ENCODE peak calls at places on chromosomes 7 and 10, in nine cellular contexts. One of them, this sample, is unnamed.
A peak's percentile ranks its signal among the peaks of the same experiment; 100 is the strongest.

GRCh38 chr10:28331821-28332220 is 29.0 kb upstream of the MPP7 start:
- DNase-seq in A549: no peak
- DNase-seq in tibial nerve: no peak
- DNase-seq in sigmoid colon: no peak
- DNase-seq in stomach: no peak
- DNase-seq in HepG2: no peak
- DNase-seq in esophagus muscularis mucosa: no peak
- DNase-seq in suprapubic skin: no peak
- DNase-seq in K562: no peak
- DNase-seq in this sample: no peak

GRCh38 chr7:44801890-44802289 is 5.4 kb downstream of the PPIA start:
- DNase-seq in tibial nerve: no peak
- DNase-seq in esophagus muscularis mucosa: no peak
- DNase-seq in stomach: no peak
- DNase-seq in A549: no peak
- DNase-seq in suprapubic skin: no peak
- DNase-seq in HepG2: no peak
- DNase-seq in sigmoid colon: no peak
- DNase-seq in K562: no peak
- DNase-seq in this sample: no peak

GRCh38 chr7:156160811-156161210 is 348.5 kb upstream of the SHH start:
- DNase-seq in suprapubic skin: no peak
- DNase-seq in HepG2: no peak
- DNase-seq in esophagus muscularis mucosa: no peak
- DNase-seq in A549: no peak
- DNase-seq in stomach: peak; percentile 49
- DNase-seq in K562: peak; percentile 20
- DNase-seq in sigmoid colon: no peak
- DNase-seq in tibial nerve: no peak
- DNase-seq in this sample: no peak

GRCh38 chr7:131861620-131862346 is 305.4 kb upstream of the PODXL start:
- DNase-seq in K562: no peak
- DNase-seq in suprapubic skin: no peak
- DNase-seq in sigmoid colon: no peak
- DNase-seq in tibial nerve: no peak
- DNase-seq in A549: no peak
- DNase-seq in HepG2: no peak
- DNase-seq in stomach: no peak
- DNase-seq in esophagus muscularis mucosa: no peak
- DNase-seq in this sample: peak; percentile 33

GRCh38 chr7:131506597-131506996 is 49.8 kb downstream of the PODXL start:
- DNase-seq in HepG2: no peak
- DNase-seq in stomach: peak; percentile 48
- DNase-seq in suprapubic skin: no peak
- DNase-seq in K562: peak; percentile 30
- DNase-seq in sigmoid colon: no peak
- DNase-seq in tibial nerve: no peak
- DNase-seq in A549: no peak
- DNase-seq in esophagus muscularis mucosa: no peak
- DNase-seq in this sample: peak; percentile 42

GRCh38 chr10:61937631-61938284 is 36.3 kb downstream of the ARID5B start:
- DNase-seq in esophagus muscularis mucosa: no peak
- DNase-seq in stomach: no peak
- DNase-seq in tibial nerve: no peak
- DNase-seq in suprapubic skin: no peak
- DNase-seq in A549: no peak
- DNase-seq in K562: no peak
- DNase-seq in sigmoid colon: no peak
- DNase-seq in HepG2: no peak
- DNase-seq in this sample: no peak

GRCh38 chr10:62374862-62375710 is 917 bp downstream of the ZNF365 start:
- DNase-seq in sigmoid colon: no peak
- DNase-seq in esophagus muscularis mucosa: no peak
- DNase-seq in A549: no peak
- DNase-seq in tibial nerve: no peak
- DNase-seq in stomach: no peak
- DNase-seq in HepG2: no peak
- DNase-seq in K562: no peak
- DNase-seq in suprapubic skin: no peak
- DNase-seq in this sample: no peak

GRCh38 chr7:64872351-64872750 is 30.7 kb upstream of the ZNF273 start:
- DNase-seq in sigmoid colon: no peak
- DNase-seq in A549: no peak
- DNase-seq in esophagus muscularis mucosa: peak; percentile 57
- DNase-seq in tibial nerve: peak; percentile 2
- DNase-seq in suprapubic skin: no peak
- DNase-seq in stomach: peak; percentile 22
- DNase-seq in HepG2: no peak
- DNase-seq in K562: no peak
- DNase-seq in this sample: peak; percentile 59

GRCh38 chr10:30540286-30540685 is 89.3 kb downstream of the LYZL2 start:
- DNase-seq in suprapubic skin: no peak
- DNase-seq in HepG2: no peak
- DNase-seq in stomach: no peak
- DNase-seq in K562: no peak
- DNase-seq in A549: no peak
- DNase-seq in esophagus muscularis mucosa: no peak
- DNase-seq in sigmoid colon: no peak
- DNase-seq in tibial nerve: no peak
- DNase-seq in this sample: no peak

GRCh38 chr7:135441791-135442190 is 68.1 kb downstream of the CNOT4 start:
- DNase-seq in suprapubic skin: no peak
- DNase-seq in esophagus muscularis mucosa: no peak
- DNase-seq in HepG2: no peak
- DNase-seq in tibial nerve: no peak
- DNase-seq in stomach: no peak
- DNase-seq in sigmoid colon: no peak
- DNase-seq in A549: peak; percentile 15
- DNase-seq in K562: peak; percentile 28
- DNase-seq in this sample: no peak

GRCh38 chr7:29924684-29925083 is 64.9 kb downstream of the SCRN1 start:
- DNase-seq in suprapubic skin: no peak
- DNase-seq in HepG2: no peak
- DNase-seq in A549: no peak
- DNase-seq in sigmoid colon: no peak
- DNase-seq in K562: no peak
- DNase-seq in esophagus muscularis mucosa: no peak
- DNase-seq in tibial nerve: no peak
- DNase-seq in stomach: no peak
- DNase-seq in this sample: no peak

GRCh38 chr7:38409524-38409923 is 136.1 kb upstream of the TARP start:
- DNase-seq in tibial nerve: no peak
- DNase-seq in esophagus muscularis mucosa: no peak
- DNase-seq in stomach: no peak
- DNase-seq in HepG2: no peak
- DNase-seq in A549: no peak
- DNase-seq in suprapubic skin: no peak
- DNase-seq in sigmoid colon: no peak
- DNase-seq in K562: no peak
- DNase-seq in this sample: no peak

GRCh38 chr10:93376372-93377296 is 105.5 kb downstream of the MYOF start:
- DNase-seq in sigmoid colon: peak; percentile 87
- DNase-seq in HepG2: peak; percentile 69
- DNase-seq in esophagus muscularis mucosa: peak; percentile 93
- DNase-seq in tibial nerve: peak; percentile 85
- DNase-seq in K562: peak; percentile 53
- DNase-seq in suprapubic skin: no peak
- DNase-seq in stomach: peak; percentile 26
- DNase-seq in A549: peak; percentile 76
- DNase-seq in this sample: no peak

GRCh38 chr7:2924866-2925840 is 81.0 kb upstream of the GNA12 start:
- DNase-seq in tibial nerve: no peak
- DNase-seq in esophagus muscularis mucosa: no peak
- DNase-seq in HepG2: no peak
- DNase-seq in A549: no peak
- DNase-seq in stomach: no peak
- DNase-seq in suprapubic skin: no peak
- DNase-seq in K562: peak; percentile 16
- DNase-seq in sigmoid colon: peak; percentile 51
- DNase-seq in this sample: no peak

GRCh38 chr10:96906864-96907263 is 74.8 kb downstream of the LCOR start:
- DNase-seq in tibial nerve: no peak
- DNase-seq in K562: no peak
- DNase-seq in A549: no peak
- DNase-seq in stomach: no peak
- DNase-seq in suprapubic skin: no peak
- DNase-seq in HepG2: no peak
- DNase-seq in esophagus muscularis mucosa: no peak
- DNase-seq in sigmoid colon: no peak
- DNase-seq in this sample: no peak

GRCh38 chr7:133646493-133647154 is 393.7 kb downstream of the EXOC4 start:
- DNase-seq in HepG2: no peak
- DNase-seq in tibial nerve: no peak
- DNase-seq in K562: no peak
- DNase-seq in suprapubic skin: no peak
- DNase-seq in A549: no peak
- DNase-seq in sigmoid colon: no peak
- DNase-seq in esophagus muscularis mucosa: no peak
- DNase-seq in stomach: no peak
- DNase-seq in this sample: no peak
- H3K27ac ChIP-seq in HepG2: no peak overlapping the region
- H3K27ac ChIP-seq in tibial nerve: no peak overlapping the region
- H3K27ac ChIP-seq in K562: no peak overlapping the region
- H3K27ac ChIP-seq in suprapubic skin: no peak overlapping the region
- H3K27ac ChIP-seq in A549: no peak overlapping the region
- H3K27ac ChIP-seq in sigmoid colon: no peak overlapping the region
- H3K27ac ChIP-seq in esophagus muscularis mucosa: no peak overlapping the region
- H3K27ac ChIP-seq in stomach: no peak overlapping the region
- H3K27ac ChIP-seq in this sample: no peak overlapping the region

DNA sequence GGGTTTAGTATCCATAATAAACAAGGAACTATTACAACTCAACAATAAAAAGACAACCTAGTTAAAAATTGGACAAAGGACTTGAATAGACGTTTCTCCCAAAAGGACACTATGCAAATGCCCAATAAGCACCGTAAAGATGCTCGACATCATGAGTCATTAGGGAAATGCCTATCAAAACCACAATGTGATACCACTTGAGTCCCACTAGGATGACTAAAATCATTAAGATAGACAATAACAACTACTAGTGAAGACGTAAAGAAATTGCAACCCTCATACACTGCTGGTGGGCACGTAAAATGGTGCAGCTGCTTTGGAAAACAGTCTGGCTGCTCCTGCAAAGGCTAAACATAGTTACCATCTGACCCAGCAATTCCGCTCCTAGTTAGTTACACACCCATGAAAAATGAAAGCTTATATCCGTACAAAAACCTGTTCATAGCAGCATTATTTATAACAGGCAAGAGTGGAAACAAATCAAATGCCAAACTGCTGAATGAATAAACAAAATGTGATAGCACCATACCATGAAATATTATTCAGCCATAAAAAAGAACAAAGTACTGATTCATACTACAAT is 17.3 kb downstream of the CCDC3 start:
- DNase-seq in tibial nerve: no peak
- DNase-seq in suprapubic skin: no peak
- DNase-seq in sigmoid colon: no peak
- DNase-seq in A549: no peak
- DNase-seq in stomach: no peak
- DNase-seq in HepG2: no peak
- DNase-seq in esophagus muscularis mucosa: no peak
- DNase-seq in K562: no peak
- DNase-seq in this sample: no peak
- TF ChIP-seq EP300 in tibial nerve: no peak
- TF ChIP-seq EP300 in suprapubic skin: no peak
- TF ChIP-seq EP300 in sigmoid colon: no peak
- TF ChIP-seq EP300 in A549: no peak
- TF ChIP-seq EP300 in stomach: no peak
- TF ChIP-seq EP300 in HepG2: no peak
- TF ChIP-seq EP300 in esophagus muscularis mucosa: no peak
- TF ChIP-seq EP300 in K562: no peak
- TF ChIP-seq EP300 in this sample: no peak

GRCh38 chr7:51270965-51271364 is 45.6 kb downstream of the COBL start:
- DNase-seq in stomach: no peak
- DNase-seq in HepG2: no peak
- DNase-seq in tibial nerve: no peak
- DNase-seq in esophagus muscularis mucosa: peak; percentile 84
- DNase-seq in sigmoid colon: no peak
- DNase-seq in K562: no peak
- DNase-seq in A549: no peak
- DNase-seq in suprapubic skin: no peak
- DNase-seq in this sample: no peak

GRCh38 chr7:51274955-51275354 is 41.7 kb downstream of the COBL start:
- DNase-seq in suprapubic skin: no peak
- DNase-seq in tibial nerve: no peak
- DNase-seq in esophagus muscularis mucosa: peak; percentile 55
- DNase-seq in K562: no peak
- DNase-seq in A549: no peak
- DNase-seq in HepG2: no peak
- DNase-seq in stomach: no peak
- DNase-seq in sigmoid colon: no peak
- DNase-seq in this sample: no peak

GRCh38 chr7:51274001-51274400 is 42.6 kb downstream of the COBL start:
- DNase-seq in stomach: no peak
- DNase-seq in A549: no peak
- DNase-seq in suprapubic skin: no peak
- DNase-seq in HepG2: no peak
- DNase-seq in K562: no peak
- DNase-seq in esophagus muscularis mucosa: no peak
- DNase-seq in sigmoid colon: no peak
- DNase-seq in tibial nerve: no peak
- DNase-seq in this sample: peak; percentile 52

GRCh38 chr7:51275532-51275931 is 41.1 kb downstream of the COBL start:
- DNase-seq in suprapubic skin: no peak
- DNase-seq in tibial nerve: no peak
- DNase-seq in HepG2: peak; percentile 26
- DNase-seq in stomach: no peak
- DNase-seq in K562: no peak
- DNase-seq in esophagus muscularis mucosa: peak; percentile 80
- DNase-seq in sigmoid colon: no peak
- DNase-seq in A549: no peak
- DNase-seq in this sample: no peak

DNA sequence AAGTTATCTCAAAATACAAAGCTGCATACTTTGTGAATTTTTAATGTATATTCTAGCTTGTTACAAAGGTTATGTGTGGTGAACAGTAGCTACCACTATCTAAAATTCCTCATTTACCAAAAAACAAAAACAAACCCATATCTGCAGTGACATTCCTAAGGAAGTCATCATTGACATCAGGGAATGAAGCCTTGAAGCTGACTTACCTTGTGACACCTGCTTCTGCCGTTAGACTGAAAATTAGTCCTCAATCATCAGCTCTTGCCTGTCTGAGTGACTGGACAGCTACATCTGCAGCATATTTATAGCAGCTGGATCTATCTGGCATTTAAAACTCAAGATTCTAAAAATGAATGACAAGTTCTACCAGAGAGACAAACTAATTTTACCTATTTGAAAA is 43.2 kb downstream of the COBL start:
- DNase-seq in A549: no peak
- DNase-seq in K562: no peak
- DNase-seq in sigmoid colon: no peak
- DNase-seq in esophagus muscularis mucosa: no peak
- DNase-seq in HepG2: no peak
- DNase-seq in stomach: no peak
- DNase-seq in suprapubic skin: no peak
- DNase-seq in tibial nerve: no peak
- DNase-seq in this sample: no peak
- H3K27ac ChIP-seq in A549: no peak overlapping the region
- H3K27ac ChIP-seq in K562: no peak overlapping the region
- H3K27ac ChIP-seq in sigmoid colon: no peak overlapping the region
- H3K27ac ChIP-seq in esophagus muscularis mucosa: no peak overlapping the region
- H3K27ac ChIP-seq in HepG2: no peak overlapping the region
- H3K27ac ChIP-seq in stomach: no peak overlapping the region
- H3K27ac ChIP-seq in suprapubic skin: no peak overlapping the region
- H3K27ac ChIP-seq in tibial nerve: no peak overlapping the region
- H3K27ac ChIP-seq in this sample: no peak overlapping the region

GRCh38 chr10:99658622-99659030 is 683 bp upstream of the ENTPD7 start:
- DNase-seq in stomach: peak; percentile 74
- DNase-seq in sigmoid colon: no peak
- DNase-seq in K562: peak; percentile 79
- DNase-seq in A549: no peak
- DNase-seq in esophagus muscularis mucosa: no peak
- DNase-seq in suprapubic skin: no peak
- DNase-seq in HepG2: peak; percentile 39
- DNase-seq in tibial nerve: no peak
- DNase-seq in this sample: peak; percentile 75
- TF ChIP-seq EP300 in stomach: no peak
- TF ChIP-seq EP300 in sigmoid colon: no peak
- TF ChIP-seq EP300 in K562: no peak
- TF ChIP-seq EP300 in A549: no peak
- TF ChIP-seq EP300 in esophagus muscularis mucosa: no peak
- TF ChIP-seq EP300 in suprapubic skin: no peak
- TF ChIP-seq EP300 in HepG2: no peak
- TF ChIP-seq EP300 in tibial nerve: no peak
- TF ChIP-seq EP300 in this sample: no peak

This sample was measured in upper lobe of left lung.